ENCODE peak calls at places on chromosomes 4 and X, in five cellular contexts. P, E, G, R and J are unnamed samples.

GRCh38 chr4:71338846-71339593 is at the start of gene SLC4A4:
- DNase-seq in P (no peak), E (no peak), G (no peak), R (no peak), J (no peak)

GRCh38 chr4:73650255-73650654 is 30.0 kb upstream of the RASSF6 start:
- DNase-seq in P (no peak), E (no peak), G (no peak), R (no peak), J (no peak)

GRCh38 chr4:3199661-3200422 is 49.1 kb upstream of the MSANTD1 start:
- DNase-seq in P (no peak), E (no peak), G (no peak), R (no peak), J (peak; percentile 75)

GRCh38 chrX:95718746-95719145 is 965.9 kb upstream of the DIAPH2 start:
- DNase-seq in P (no peak), E (no peak), G (no peak), R (no peak), J (no peak)

GRCh38 chrX:19954707-19955106 is 36.2 kb downstream of the BCLAF3 start:
- DNase-seq in P (no peak), E (no peak), G (no peak), R (no peak), J (no peak)

GRCh38 chr4:120520761-120521160 is 401.8 kb downstream of the PRDM5 start:
- DNase-seq in P (no peak), E (no peak), G (no peak), R (no peak), J (no peak)

GRCh38 chrX:41518841-41519220 is 71.7 kb downstream of the NYX start:
- DNase-seq in P (no peak), E (no peak), G (peak; percentile 31), R (no peak), J (no peak)

GRCh38 chr4:87051121-87051713 is 116.4 kb downstream of the AFF1 start:
- DNase-seq in P (no peak), E (no peak), G (no peak), R (no peak), J (no peak)

GRCh38 chr4:169266081-169266480 is 4.7 kb downstream of the SH3RF1 start:
- DNase-seq in P (no peak), E (no peak), G (no peak), R (no peak), J (no peak)

GRCh38 chr4:76108467-76109181 is 34.1 kb downstream of the ART3 start:
- DNase-seq in P (no peak), E (no peak), G (peak; percentile 10), R (peak; percentile 20), J (no peak)

GRCh38 chr4:85942107-85942506 is 417.7 kb downstream of the MAPK10 start:
- DNase-seq in P (no peak), E (no peak), G (no peak), R (no peak), J (no peak)

GRCh38 chrX:140766024-140766611 is 56.6 kb downstream of the LINC00632 start:
- DNase-seq in P (peak; percentile 22), E (peak; percentile 37), G (peak; percentile 61), R (peak; percentile 27), J (no peak)

GRCh38 chr4:141180991-141181760 is 39.5 kb upstream of the ZNF330 start:
- DNase-seq in P (no peak), E (no peak), G (no peak), R (no peak), J (no peak)

GRCh38 chrX:21412883-21413282 is 38.7 kb downstream of the CNKSR2 start:
- DNase-seq in P (no peak), E (no peak), G (no peak), R (no peak), J (no peak)

GRCh38 chr4:52135166-52135565 is 84.1 kb downstream of the SPATA18 start:
- DNase-seq in P (no peak), E (no peak), G (no peak), R (no peak), J (no peak)

GRCh38 chrX:134431894-134432293 is 28.1 kb upstream of the HPRT1 start:
- DNase-seq in P (no peak), E (no peak), G (no peak), R (no peak), J (no peak)

GRCh38 chr4:2789801-2790582 is 2.9 kb upstream of the SH3BP2 start:
- DNase-seq in P (no peak), E (peak; percentile 16), G (peak; percentile 41), R (no peak), J (peak; percentile 75)

DNA sequence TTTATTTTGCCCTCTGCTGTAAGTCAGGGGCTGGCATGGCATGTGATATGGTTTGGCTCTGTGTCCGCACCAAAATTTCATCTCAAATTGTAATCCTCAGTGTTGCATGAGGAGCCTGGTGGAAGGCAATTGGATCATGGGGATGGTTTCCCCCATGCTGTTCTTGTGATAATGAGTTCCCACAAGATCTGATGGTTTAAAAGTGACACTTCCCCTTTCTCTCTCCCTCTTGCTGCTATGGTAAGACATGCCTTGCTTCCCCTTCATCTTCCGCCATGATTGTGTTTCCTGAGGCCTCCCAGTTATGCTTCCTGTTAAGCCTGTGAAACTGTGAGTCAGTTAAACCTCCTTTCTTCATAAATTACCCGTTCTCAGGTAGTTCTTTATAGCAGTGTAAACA is 72.0 kb upstream of the MSX1 start:
- DNase-seq in P (no peak), E (no peak), G (no peak), R (no peak), J (no peak)
- TF ChIP-seq POLR2AphosphoS5 in P (no peak), E (no peak), G (no peak), R (no peak), J (no peak)

DNA sequence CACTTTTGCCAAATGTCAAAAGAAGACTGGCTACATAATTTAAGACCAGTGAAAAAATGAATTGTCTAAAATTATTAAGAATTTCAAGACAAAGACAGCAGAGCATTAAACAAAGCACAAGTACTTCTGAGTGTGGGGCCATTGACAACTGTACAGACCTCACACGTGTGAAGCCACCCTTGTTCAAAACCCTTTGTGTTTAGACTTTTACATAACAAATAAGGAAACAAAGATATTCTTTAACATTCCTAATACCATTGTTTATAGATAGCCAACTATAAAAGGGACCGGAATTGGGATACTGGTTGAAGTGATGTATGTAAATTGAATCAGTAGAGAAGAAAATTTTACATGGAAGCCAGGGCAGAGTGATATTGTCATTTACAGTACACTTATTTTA is 624.2 kb downstream of the PCDH18 start:
- DNase-seq in P (no peak), E (no peak), G (no peak), R (no peak), J (no peak)
- H3K4me1 ChIP-seq in P (no peaks in the 10 kb centered on the region), E (no peaks in the 10 kb centered on the region), G (no peaks in the 10 kb centered on the region), R (no peaks in the 10 kb centered on the region), J (no peaks in the 10 kb centered on the region)

GRCh38 chr4:108359936-108360681 is 191.4 kb upstream of the LEF1 start:
- DNase-seq in P (no peak), E (no peak), G (no peak), R (no peak), J (no peak)
- TF ChIP-seq EP300 in P (no peak), E (no peak), G (no peak), R (no peak), J (no peak)

GRCh38 chr4:140047781-140048180 is 106.2 kb downstream of the MAML3 start:
- DNase-seq in P (no peak), E (no peak), G (no peak), R (no peak), J (no peak)

GRCh38 chr4:140046573-140046972 is 107.4 kb downstream of the MAML3 start:
- DNase-seq in P (no peak), E (no peak), G (no peak), R (no peak), J (no peak)

GRCh38 chr4:140048419-140049022 is 105.5 kb downstream of the MAML3 start:
- DNase-seq in P (no peak), E (no peak), G (no peak), R (no peak), J (no peak)

GRCh38 chr4:140046037-140046436 is 107.9 kb downstream of the MAML3 start:
- DNase-seq in P (no peak), E (no peak), G (no peak), R (no peak), J (no peak)

GRCh38 chr4:140047017-140047640 is 106.9 kb downstream of the MAML3 start:
- DNase-seq in P (no peak), E (peak; percentile 33), G (no peak), R (no peak), J (no peak)
- TF ChIP-seq POLR2AphosphoS5 in P (no peak), E (no peak), G (no peak), R (no peak), J (no peak)

DNA sequence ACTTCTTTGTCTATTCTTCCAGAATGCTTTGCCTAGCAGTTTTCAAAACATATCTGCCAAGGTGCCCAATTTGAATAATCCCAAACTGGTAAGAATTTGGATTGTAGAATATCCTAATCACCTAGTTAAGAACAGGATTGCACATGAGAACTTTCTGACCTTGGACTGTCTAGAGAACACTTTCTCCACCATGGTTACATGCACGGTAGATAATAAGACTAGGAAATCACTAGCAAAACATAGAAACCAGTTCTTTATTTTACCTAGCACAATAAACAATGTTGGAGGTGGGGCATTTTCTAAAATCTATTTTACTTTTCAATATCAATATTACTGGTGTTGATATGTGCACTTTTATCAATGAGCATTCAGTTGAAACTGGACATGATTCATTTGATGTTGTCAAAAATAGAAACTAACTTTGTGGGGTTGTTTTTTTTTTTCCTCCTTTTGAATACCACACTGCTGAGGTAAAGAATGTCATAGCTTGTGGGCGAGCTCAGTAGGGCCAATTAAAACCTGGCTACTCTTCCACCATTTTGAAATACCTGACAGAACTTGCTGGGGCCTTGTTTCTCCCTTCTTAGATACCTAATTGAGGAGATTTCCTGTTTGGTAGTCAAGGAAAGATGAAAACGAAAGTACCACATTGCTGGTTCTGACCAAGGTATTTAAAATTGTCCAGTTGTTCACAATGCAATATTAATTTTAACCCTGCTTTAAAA is 10.4 kb downstream of the MID1IP1 start:
- DNase-seq in P (no peak), E (no peak), G (no peak), R (no peak), J (no peak)
- H3K4me1 ChIP-seq in P (peaks cover 23% of the 10 kb centered on the region), E (peaks cover 22% of the 10 kb centered on the region), G (no peaks in the 10 kb centered on the region), R (peaks cover 20% of the 10 kb centered on the region), J (peaks cover 3% of the 10 kb centered on the region)